ENCODE peak calls at places on chromosomes 2 and 18, in six cellular contexts. Z is OCI-LY7, O is AG04449, D is HCT116, W is K562, K is transverse colon. G is an unnamed sample.
A peak's percentile ranks its signal among the peaks of the same experiment; 100 is the strongest.

GRCh38 chr2:144341538-144341937 is 178.4 kb downstream of the ZEB2 start:
- DNase-seq in O (no peak), K (no peak), Z (no peak), W (no peak), D (no peak), G (no peak)

GRCh38 chr2:65031341-65032015 is 24.7 kb upstream of the CEP68 start:
- DNase-seq in D (no peak), K (peak; percentile 78), W (no peak), Z (peak; percentile 96), O (no peak), G (no peak)

GRCh38 chr2:208015475-208015874 is 9.9 kb downstream of the PLEKHM3 start:
- DNase-seq in O (no peak), W (no peak), D (no peak), Z (no peak), K (no peak), G (no peak)

GRCh38 chr2:229342376-229342775 is 71.3 kb upstream of the PID1 start:
- DNase-seq in K (peak; percentile 31), Z (peak; percentile 1), D (peak; percentile 26), W (peak; percentile 7), O (no peak), G (no peak)

GRCh38 chr2:152421521-152422367 is 86.8 kb downstream of the FMNL2 start:
- DNase-seq in D (peak; percentile 75), Z (no peak), W (no peak), K (peak; percentile 48), O (peak; percentile 94), G (peak; percentile 93)

GRCh38 chr18:75226301-75226955 is 15.8 kb downstream of the TSHZ1 start:
- DNase-seq in Z (no peak), D (no peak), O (no peak), W (no peak), K (no peak), G (no peak)

GRCh38 chr2:134190807-134191203 is 63.1 kb upstream of the MGAT5 start:
- DNase-seq in W (no peak), D (no peak), K (no peak), Z (no peak), O (no peak), G (no peak)

GRCh38 chr2:15693926-15694588 is 102.4 kb downstream of the DDX1 start:
- DNase-seq in Z (no peak), K (no peak), D (no peak), W (no peak), O (no peak), G (no peak)

GRCh38 chr2:146913476-146913875 is 931.4 kb upstream of the ACVR2A start:
- DNase-seq in W (no peak), K (no peak), D (no peak), Z (no peak), O (no peak), G (no peak)

GRCh38 chr2:83686863-83687262 is 772.2 kb downstream of the SUCLG1 start:
- DNase-seq in Z (no peak), D (no peak), K (no peak), W (no peak), O (no peak), G (peak; percentile 43)

GRCh38 chr2:216012133-216012829 is 1.1 kb downstream of the MREG start:
- DNase-seq in K (no peak), O (no peak), W (no peak), D (no peak), Z (peak; percentile 7), G (peak; percentile 58)

GRCh38 chr2:85577386-85578242 is at the start of gene VAMP8:
- DNase-seq in O (no peak), K (peak; percentile 91), Z (peak; percentile 70), D (peak; percentile 53), W (peak; percentile 86), G (no peak)

GRCh38 chr2:53381271-53381670 is 386.3 kb upstream of the CHAC2 start:
- DNase-seq in D (no peak), K (no peak), O (no peak), Z (no peak), W (no peak), G (no peak)

GRCh38 chr18:11671156-11671555 is 17.9 kb upstream of the GNAL start:
- DNase-seq in K (no peak), W (no peak), D (no peak), O (no peak), Z (no peak), G (no peak)

GRCh38 chr2:199606193-199606780 is 148.5 kb upstream of the SATB2 start:
- DNase-seq in Z (no peak), K (no peak), O (no peak), D (no peak), W (peak; percentile 5), G (no peak)
- TF ChIP-seq CTCF in Z (peak; percentile 65), K (no peak), O (no peak), D (peak; percentile 17), W (peak; percentile 24), G (peak; percentile 34)

DNA sequence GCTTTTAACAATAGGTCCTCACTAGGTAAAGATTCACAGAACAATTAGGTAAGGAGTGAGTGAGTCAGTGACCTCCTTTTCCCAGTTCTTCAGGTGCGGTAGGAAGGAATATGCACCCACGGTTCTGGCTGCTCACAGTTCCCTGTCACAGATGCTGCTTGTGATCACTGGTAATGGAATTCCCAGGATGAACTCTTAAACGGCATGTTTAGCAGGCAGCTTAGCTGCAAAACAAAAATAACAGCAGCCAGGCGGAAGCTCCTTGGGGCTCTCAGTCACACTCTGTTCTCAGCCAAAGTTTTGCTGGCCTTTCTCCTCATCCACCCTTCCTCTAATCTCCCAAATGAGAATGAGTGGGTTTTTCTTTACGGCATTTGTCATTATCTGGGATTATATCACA is 274.5 kb downstream of the MYT1L start:
- DNase-seq in D (no peak), K (no peak), W (no peak), O (no peak), Z (no peak), G (no peak)
- H3K4me3 ChIP-seq in D (no peak overlapping the region), K (no peak overlapping the region), W (no peak overlapping the region), O (no peak overlapping the region), Z (no peak overlapping the region), G (no peak overlapping the region)

GRCh38 chr2:168948621-168949212 is 47.6 kb downstream of the G6PC2 start:
- DNase-seq in W (peak; percentile 59), O (no peak), K (no peak), D (no peak), Z (peak; percentile 26), G (no peak)

GRCh38 chr2:168945508-168945907 is 44.4 kb downstream of the G6PC2 start:
- DNase-seq in O (no peak), Z (no peak), D (no peak), W (no peak), K (no peak), G (no peak)

GRCh38 chr2:168939918-168940317 is 38.8 kb downstream of the G6PC2 start:
- DNase-seq in Z (no peak), O (no peak), K (no peak), D (no peak), W (no peak), G (no peak)

GRCh38 chr2:168941297-168941696 is 40.2 kb downstream of the G6PC2 start:
- DNase-seq in D (no peak), W (no peak), K (no peak), O (no peak), Z (no peak), G (no peak)

DNA sequence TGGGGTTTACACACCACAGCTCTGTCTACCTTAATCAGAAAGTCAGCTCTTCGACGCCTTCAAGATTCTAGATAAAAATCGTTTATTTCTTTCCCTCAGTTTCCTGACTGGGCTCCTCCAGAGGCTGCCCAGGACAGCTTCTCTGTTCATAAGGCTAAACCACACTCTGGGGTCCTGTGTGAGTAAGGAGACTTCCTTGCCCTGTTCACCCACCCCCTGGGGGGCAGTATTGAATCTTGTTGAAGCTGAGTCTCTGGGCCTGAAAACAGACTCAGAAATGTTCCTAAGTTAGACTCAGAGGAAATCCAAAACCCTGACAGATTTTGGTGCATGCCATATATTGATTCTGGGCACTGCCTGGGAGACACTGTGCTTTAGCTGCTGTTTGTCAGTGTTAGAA is 43.0 kb downstream of the G6PC2 start:
- DNase-seq in Z (no peak), O (no peak), K (no peak), D (no peak), W (no peak), G (no peak)
- TF ChIP-seq CTCF in Z (no peak), O (no peak), K (no peak), D (peak; percentile 8), W (peak; percentile 29), G (no peak)

GRCh38 chr2:56184500-56184996 is 758 bp downstream of the CCDC85A start:
- DNase-seq in D (no peak), W (peak; percentile 25), O (no peak), Z (no peak), K (no peak), G (no peak)
- H3K4me3 ChIP-seq in D (peak overlapping the region; percentile 63), W (peak overlapping the region; percentile 41), O (peak overlapping the region; percentile 76), Z (no peak overlapping the region), K (peak overlapping the region; percentile 55), G (peak overlapping the region; percentile 78)

DNA sequence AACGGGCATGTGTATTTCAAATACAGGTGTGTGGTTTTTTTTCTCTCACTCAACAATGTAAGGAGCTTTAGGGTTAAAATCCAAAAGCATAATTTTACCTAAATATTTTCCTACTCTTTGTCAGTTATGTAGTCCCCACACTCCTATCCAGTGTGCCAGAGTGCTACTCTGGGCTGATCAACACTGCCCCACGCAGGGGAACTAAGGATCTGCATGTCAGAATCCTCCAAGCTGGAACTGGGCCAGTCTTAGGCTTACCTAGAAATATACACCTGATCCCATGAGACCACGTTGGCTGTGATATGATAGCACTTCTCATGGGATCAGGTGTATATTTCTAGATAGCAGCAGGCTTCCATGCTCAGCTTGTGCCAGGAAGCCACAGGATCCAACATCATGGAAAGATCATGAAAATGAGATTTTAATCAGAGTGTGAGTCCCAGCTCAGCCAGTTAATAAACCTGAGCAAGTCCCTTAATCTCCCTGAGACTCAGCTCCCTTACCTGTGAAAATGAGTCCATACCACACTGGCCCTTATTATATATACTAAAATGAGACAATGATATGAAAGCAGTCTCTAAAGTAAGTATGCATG is 29.7 kb downstream of the CCDC141 start:
- DNase-seq in W (peak; percentile 22), O (no peak), K (no peak), Z (peak; percentile 60), D (peak; percentile 51), G (no peak)
- TF ChIP-seq CTCF in W (peak; percentile 30), O (peak; percentile 13), K (no peak), Z (peak; percentile 81), D (peak; percentile 38), G (peak; percentile 41)

GRCh38 chr2:72669121-72669520 is 156.7 kb downstream of the EXOC6B start:
- DNase-seq in W (no peak), D (no peak), Z (no peak), K (no peak), O (peak; percentile 23), G (peak; percentile 82)

GRCh38 chr2:72668647-72669046 is 157.2 kb downstream of the EXOC6B start:
- DNase-seq in O (no peak), D (no peak), Z (no peak), K (no peak), W (no peak), G (no peak)

GRCh38 chr2:72676341-72677025 is 149.3 kb downstream of the EXOC6B start:
- DNase-seq in D (no peak), W (no peak), K (no peak), Z (no peak), O (no peak), G (peak; percentile 31)

GRCh38 chr2:72674982-72675915 is 150.6 kb downstream of the EXOC6B start:
- DNase-seq in Z (no peak), O (no peak), D (no peak), W (no peak), K (no peak), G (no peak)

GRCh38 chr2:72673279-72673678 is 152.6 kb downstream of the EXOC6B start:
- DNase-seq in D (no peak), K (no peak), O (no peak), W (no peak), Z (no peak), G (no peak)
- H3K4me3 ChIP-seq in D (no peak overlapping the region), K (no peak overlapping the region), O (no peak overlapping the region), W (no peak overlapping the region), Z (no peak overlapping the region), G (no peak overlapping the region)

GRCh38 chr18:46338213-46338612 is 234.0 kb downstream of the HAUS1 start:
- DNase-seq in K (no peak), W (no peak), D (no peak), Z (no peak), O (no peak), G (no peak)
- TF ChIP-seq CTCF in K (no peak), W (no peak), D (no peak), Z (no peak), O (no peak), G (no peak)

G was measured in AG10803.